ENCODE peak calls at places on chromosome 15, in five cellular contexts. One of them, this sample, is unnamed.
A peak's percentile ranks its signal among the peaks of the same experiment; 100 is the strongest.

GRCh38 chr15:71802770-71803169 is 7.6 kb upstream of the NR2E3 start:
- DNase-seq in fibroblast of pulmonary artery: no peak
- DNase-seq in GM12878: no peak
- DNase-seq in uterus: no peak
- DNase-seq in pancreas: peak; percentile 35
- DNase-seq in this sample: peak; percentile 50

GRCh38 chr15:73244333-73244732 is 124.4 kb downstream of the HCN4 start:
- DNase-seq in fibroblast of pulmonary artery: no peak
- DNase-seq in GM12878: no peak
- DNase-seq in uterus: no peak
- DNase-seq in pancreas: no peak
- DNase-seq in this sample: no peak

GRCh38 chr15:59885832-59886231 is 118.3 kb upstream of the FOXB1 start:
- DNase-seq in fibroblast of pulmonary artery: peak; percentile 11
- DNase-seq in GM12878: no peak
- DNase-seq in uterus: no peak
- DNase-seq in pancreas: no peak
- DNase-seq in this sample: no peak

GRCh38 chr15:74392402-74392876 is 25.0 kb upstream of the CYP11A1 start:
- DNase-seq in fibroblast of pulmonary artery: no peak
- DNase-seq in GM12878: no peak
- DNase-seq in uterus: no peak
- DNase-seq in pancreas: no peak
- DNase-seq in this sample: peak; percentile 22

GRCh38 chr15:66901336-66902100 is 163.9 kb upstream of the SMAD3 start:
- DNase-seq in fibroblast of pulmonary artery: peak; percentile 63
- DNase-seq in GM12878: no peak
- DNase-seq in uterus: no peak
- DNase-seq in pancreas: no peak
- DNase-seq in this sample: no peak

GRCh38 chr15:100759698-100760356 is 119.8 kb upstream of the ALDH1A3 start:
- DNase-seq in fibroblast of pulmonary artery: peak; percentile 34
- DNase-seq in GM12878: no peak
- DNase-seq in uterus: peak; percentile 49
- DNase-seq in pancreas: peak; percentile 10
- DNase-seq in this sample: no peak

GRCh38 chr15:51450001-51450400 is 108.5 kb downstream of the GLDN start:
- DNase-seq in fibroblast of pulmonary artery: peak; percentile 37
- DNase-seq in GM12878: no peak
- DNase-seq in uterus: no peak
- DNase-seq in pancreas: no peak
- DNase-seq in this sample: no peak

GRCh38 chr15:40106203-40107161 is 2.2 kb downstream of the BMF start:
- DNase-seq in fibroblast of pulmonary artery: peak; percentile 88
- DNase-seq in GM12878: peak; percentile 83
- DNase-seq in uterus: peak; percentile 86
- DNase-seq in pancreas: peak; percentile 88
- DNase-seq in this sample: peak; percentile 73

GRCh38 chr15:100627789-100628395 is 25.5 kb downstream of the ASB7 start:
- DNase-seq in fibroblast of pulmonary artery: peak; percentile 92
- DNase-seq in GM12878: peak; percentile 43
- DNase-seq in uterus: peak; percentile 78
- DNase-seq in pancreas: peak; percentile 32
- DNase-seq in this sample: peak; percentile 38

GRCh38 chr15:52080031-52080430 is 32.5 kb downstream of the BCL2L10 start:
- DNase-seq in fibroblast of pulmonary artery: peak; percentile 31
- DNase-seq in GM12878: no peak
- DNase-seq in uterus: no peak
- DNase-seq in pancreas: no peak
- DNase-seq in this sample: no peak

GRCh38 chr15:22917556-22917955 is 62.6 kb downstream of the CYFIP1 start:
- DNase-seq in fibroblast of pulmonary artery: no peak
- DNase-seq in GM12878: no peak
- DNase-seq in uterus: no peak
- DNase-seq in pancreas: no peak
- DNase-seq in this sample: no peak

GRCh38 chr15:32909431-32909830 is 191.6 kb downstream of the GREM1 start:
- DNase-seq in fibroblast of pulmonary artery: peak; percentile 58
- DNase-seq in GM12878: no peak
- DNase-seq in uterus: no peak
- DNase-seq in pancreas: no peak
- DNase-seq in this sample: peak; percentile 9

GRCh38 chr15:77944002-77944867 is 133.3 kb downstream of the TBC1D2B start:
- DNase-seq in fibroblast of pulmonary artery: peak; percentile 77
- DNase-seq in GM12878: no peak
- DNase-seq in uterus: peak; percentile 84
- DNase-seq in pancreas: peak; percentile 86
- DNase-seq in this sample: peak; percentile 65

GRCh38 chr15:52102468-52102867 is 10.1 kb downstream of the BCL2L10 start:
- DNase-seq in fibroblast of pulmonary artery: peak; percentile 92
- DNase-seq in GM12878: no peak
- DNase-seq in uterus: peak; percentile 40
- DNase-seq in pancreas: no peak
- DNase-seq in this sample: no peak

GRCh38 chr15:94397377-94397776 is 166.0 kb downstream of the MCTP2 start:
- DNase-seq in fibroblast of pulmonary artery: peak; percentile 6
- DNase-seq in GM12878: no peak
- DNase-seq in uterus: peak; percentile 34
- DNase-seq in pancreas: no peak
- DNase-seq in this sample: no peak

GRCh38 chr15:65887565-65887964 is 18.3 kb downstream of the RAB11A start:
- DNase-seq in fibroblast of pulmonary artery: no peak
- DNase-seq in GM12878: no peak
- DNase-seq in uterus: no peak
- DNase-seq in pancreas: no peak
- DNase-seq in this sample: no peak

GRCh38 chr15:62895139-62895866 is 147.2 kb upstream of the TPM1 start:
- DNase-seq in fibroblast of pulmonary artery: peak; percentile 87
- DNase-seq in GM12878: no peak
- DNase-seq in uterus: no peak
- DNase-seq in pancreas: no peak
- DNase-seq in this sample: no peak

GRCh38 chr15:80550219-80550909 is 144.7 kb upstream of the ABHD17C start:
- DNase-seq in fibroblast of pulmonary artery: peak; percentile 90
- DNase-seq in GM12878: peak; percentile 5
- DNase-seq in uterus: no peak
- DNase-seq in pancreas: no peak
- DNase-seq in this sample: no peak

GRCh38 chr15:74302821-74303359 is 64.6 kb downstream of the CYP11A1 start:
- DNase-seq in fibroblast of pulmonary artery: peak; percentile 44
- DNase-seq in GM12878: no peak
- DNase-seq in uterus: no peak
- DNase-seq in pancreas: no peak
- DNase-seq in this sample: no peak

GRCh38 chr15:31276596-31277298 is 49.9 kb upstream of the KLF13 start:
- DNase-seq in fibroblast of pulmonary artery: no peak
- DNase-seq in GM12878: no peak
- DNase-seq in uterus: no peak
- DNase-seq in pancreas: no peak
- DNase-seq in this sample: no peak

GRCh38 chr15:58528197-58528870 is 96.5 kb downstream of the LIPC start:
- DNase-seq in fibroblast of pulmonary artery: peak; percentile 65
- DNase-seq in GM12878: no peak
- DNase-seq in uterus: no peak
- DNase-seq in pancreas: peak; percentile 77
- DNase-seq in this sample: no peak

GRCh38 chr15:100336061-100336460 is 5.7 kb downstream of the ADAMTS17 start:
- DNase-seq in fibroblast of pulmonary artery: no peak
- DNase-seq in GM12878: no peak
- DNase-seq in uterus: no peak
- DNase-seq in pancreas: no peak
- DNase-seq in this sample: no peak

GRCh38 chr15:37020852-37021251 is 79.5 kb downstream of the MEIS2 start:
- DNase-seq in fibroblast of pulmonary artery: no peak
- DNase-seq in GM12878: no peak
- DNase-seq in uterus: no peak
- DNase-seq in pancreas: no peak
- DNase-seq in this sample: no peak

GRCh38 chr15:29309139-29309538 is 39.5 kb upstream of the NSMCE3 start:
- DNase-seq in fibroblast of pulmonary artery: no peak
- DNase-seq in GM12878: peak; percentile 57
- DNase-seq in uterus: no peak
- DNase-seq in pancreas: no peak
- DNase-seq in this sample: peak; percentile 48

GRCh38 chr15:101167791-101168462 is 83.9 kb downstream of the CHSY1 start:
- DNase-seq in fibroblast of pulmonary artery: peak; percentile 95
- DNase-seq in GM12878: no peak
- DNase-seq in uterus: peak; percentile 75
- DNase-seq in pancreas: peak; percentile 41
- DNase-seq in this sample: no peak

GRCh38 chr15:96503276-96503675 is 172.8 kb downstream of the NR2F2 start:
- DNase-seq in fibroblast of pulmonary artery: no peak
- DNase-seq in GM12878: no peak
- DNase-seq in uterus: no peak
- DNase-seq in pancreas: no peak
- DNase-seq in this sample: no peak

GRCh38 chr15:99029358-99029871 is 21.8 kb upstream of the PGPEP1L start:
- DNase-seq in fibroblast of pulmonary artery: no peak
- DNase-seq in GM12878: no peak
- DNase-seq in uterus: no peak
- DNase-seq in pancreas: no peak
- DNase-seq in this sample: no peak

GRCh38 chr15:40894689-40895308 is 549 bp downstream of the VPS18 start:
- DNase-seq in fibroblast of pulmonary artery: peak; percentile 78
- DNase-seq in GM12878: no peak
- DNase-seq in uterus: peak; percentile 48
- DNase-seq in pancreas: no peak
- DNase-seq in this sample: peak; percentile 65

GRCh38 chr15:77650285-77650684 is 17.6 kb upstream of the LINGO1 start:
- DNase-seq in fibroblast of pulmonary artery: peak; percentile 12
- DNase-seq in GM12878: no peak
- DNase-seq in uterus: no peak
- DNase-seq in pancreas: no peak
- DNase-seq in this sample: no peak

GRCh38 chr15:83889995-83890394 is 236.1 kb downstream of the ADAMTSL3 start:
- DNase-seq in fibroblast of pulmonary artery: no peak
- DNase-seq in GM12878: no peak
- DNase-seq in uterus: no peak
- DNase-seq in pancreas: no peak
- DNase-seq in this sample: no peak

GRCh38 chr15:85005744-85006143 is 24.1 kb downstream of the PDE8A start:
- DNase-seq in fibroblast of pulmonary artery: no peak
- DNase-seq in GM12878: no peak
- DNase-seq in uterus: no peak
- DNase-seq in pancreas: no peak
- DNase-seq in this sample: no peak

GRCh38 chr15:25675396-25675795 is 187.7 kb downstream of the ATP10A start:
- DNase-seq in fibroblast of pulmonary artery: no peak
- DNase-seq in GM12878: no peak
- DNase-seq in uterus: no peak
- DNase-seq in pancreas: no peak
- DNase-seq in this sample: no peak

GRCh38 chr15:67042490-67043181 is 22.8 kb upstream of the SMAD3 start:
- DNase-seq in fibroblast of pulmonary artery: no peak
- DNase-seq in GM12878: no peak
- DNase-seq in uterus: no peak
- DNase-seq in pancreas: no peak
- DNase-seq in this sample: no peak

DNA sequence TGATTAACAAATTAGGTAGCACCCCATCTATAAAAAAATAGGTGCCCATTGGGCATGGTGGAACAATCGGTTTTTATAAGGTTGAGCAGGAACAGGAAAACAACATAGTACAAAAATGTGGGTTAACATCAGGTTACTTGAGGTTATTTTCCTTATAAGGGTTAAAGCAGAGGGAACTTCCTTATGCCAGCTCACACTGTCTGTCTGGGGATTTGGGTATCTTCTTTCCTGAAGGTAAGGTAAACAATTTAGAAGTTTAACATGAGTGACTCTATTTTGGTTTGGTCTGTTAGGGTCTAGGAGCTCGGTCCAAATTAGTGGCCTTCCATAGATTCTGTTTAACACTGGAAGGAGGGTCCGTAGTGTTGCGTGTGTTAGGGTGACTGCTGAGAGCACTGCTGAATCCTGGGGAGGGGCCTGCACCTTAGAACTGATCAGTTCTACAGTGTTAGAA is 14.7 kb downstream of the CHD2 start:
- DNase-seq in fibroblast of pulmonary artery: no peak
- DNase-seq in GM12878: no peak
- DNase-seq in uterus: no peak
- DNase-seq in pancreas: no peak
- DNase-seq in this sample: no peak
- H3K4me3 ChIP-seq in fibroblast of pulmonary artery: no peak overlapping the region
- H3K4me3 ChIP-seq in GM12878: peak overlapping the region; percentile 43
- H3K4me3 ChIP-seq in uterus: no peak overlapping the region
- H3K4me3 ChIP-seq in pancreas: no peak overlapping the region
- H3K4me3 ChIP-seq in this sample: no peak overlapping the region

GRCh38 chr15:63945838-63946298 is 100.4 kb downstream of the DAPK2 start:
- DNase-seq in fibroblast of pulmonary artery: no peak
- DNase-seq in GM12878: no peak
- DNase-seq in uterus: no peak
- DNase-seq in pancreas: peak; percentile 28
- DNase-seq in this sample: no peak
- TF ChIP-seq CTCF in fibroblast of pulmonary artery: no peak
- TF ChIP-seq CTCF in GM12878: no peak
- TF ChIP-seq CTCF in uterus: no peak
- TF ChIP-seq CTCF in pancreas: no peak
- TF ChIP-seq CTCF in this sample: no peak

GRCh38 chr15:93347917-93348316 is 258.9 kb upstream of the RGMA start:
- DNase-seq in fibroblast of pulmonary artery: no peak
- DNase-seq in GM12878: no peak
- DNase-seq in uterus: no peak
- DNase-seq in pancreas: no peak
- DNase-seq in this sample: no peak
- H3K4me3 ChIP-seq in fibroblast of pulmonary artery: no peak overlapping the region
- H3K4me3 ChIP-seq in GM12878: no peak overlapping the region
- H3K4me3 ChIP-seq in uterus: no peak overlapping the region
- H3K4me3 ChIP-seq in pancreas: no peak overlapping the region
- H3K4me3 ChIP-seq in this sample: no peak overlapping the region

DNA sequence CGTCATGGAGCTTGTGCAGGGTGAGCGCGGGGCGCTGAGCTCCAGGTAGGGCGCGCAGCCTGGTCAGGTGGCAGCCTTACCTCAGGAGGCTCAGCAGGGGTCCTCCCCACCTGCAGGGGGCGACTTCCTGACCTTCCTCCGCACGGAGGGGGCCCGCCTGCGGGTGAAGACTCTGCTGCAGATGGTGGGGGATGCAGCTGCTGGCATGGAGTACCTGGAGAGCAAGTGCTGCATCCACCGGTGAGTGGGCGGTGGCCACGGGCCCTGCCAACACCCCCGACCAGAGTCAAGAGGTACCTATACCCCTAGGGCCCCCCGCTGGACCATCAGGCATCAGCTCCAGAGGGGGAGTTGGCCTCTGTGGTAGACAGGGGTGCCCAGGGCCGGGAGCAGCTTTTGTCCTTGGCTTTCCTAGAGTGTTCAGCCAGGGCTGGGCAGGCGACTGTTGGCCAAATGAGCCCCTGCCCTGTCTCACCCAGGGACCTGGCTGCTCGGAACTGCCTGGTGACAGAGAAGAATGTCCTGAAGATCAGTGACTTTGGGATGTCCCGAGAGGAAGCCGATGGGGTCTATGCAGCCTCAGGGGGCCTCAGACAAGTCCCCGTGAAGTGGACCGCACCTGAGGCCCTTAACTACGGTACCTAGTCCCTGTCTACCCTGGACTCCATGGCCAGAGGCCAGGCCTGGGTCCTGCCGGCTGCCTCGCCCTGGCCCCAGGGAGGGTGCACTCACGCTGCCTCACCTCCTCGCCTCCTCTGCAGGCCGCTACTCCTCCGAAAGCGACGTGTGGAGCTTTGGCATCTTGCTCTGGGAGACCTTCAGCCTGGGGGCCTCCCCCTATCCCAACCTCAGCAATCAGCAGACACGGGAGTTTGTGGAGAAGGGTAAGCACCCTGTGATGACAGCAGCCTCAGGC is 9.1 kb downstream of the FES start:
- DNase-seq in fibroblast of pulmonary artery: no peak
- DNase-seq in GM12878: no peak
- DNase-seq in uterus: no peak
- DNase-seq in pancreas: no peak
- DNase-seq in this sample: no peak
- TF ChIP-seq CTCF in fibroblast of pulmonary artery: no peak
- TF ChIP-seq CTCF in GM12878: no peak
- TF ChIP-seq CTCF in uterus: no peak
- TF ChIP-seq CTCF in pancreas: no peak
- TF ChIP-seq CTCF in this sample: peak; percentile 20

This sample was measured in GM06990.